ENCODE peak calls at places on chromosomes 3 and 15, in six cellular contexts. U is transverse colon; M is esophagus squamous epithelium; K is stomach; Z is CD8-positive, alpha-beta T cell; D is heart left ventricle. J is an unnamed sample.

GRCh38 chr3:98994128-98994762 is 92.8 kb upstream of the DCBLD2 start:
- DNase-seq in K (no peak), D (no peak), U (no peak), Z (no peak), M (no peak), J (no peak)

GRCh38 chr3:64460877-64461276 is 226.9 kb downstream of the ADAMTS9 start:
- DNase-seq in M (no peak), Z (no peak), K (no peak), D (no peak), U (no peak), J (no peak)

GRCh38 chr15:97684249-97684648 is 276.3 kb upstream of the ARRDC4 start:
- DNase-seq in D (no peak), U (no peak), Z (no peak), K (no peak), M (no peak), J (no peak)

GRCh38 chr15:40747685-40748631 is 7.1 kb downstream of the RMDN3 start:
- DNase-seq in U (no peak), K (no peak), D (no peak), M (no peak), Z (no peak), J (no peak)

GRCh38 chr15:36429707-36430106 is 149.7 kb upstream of the CDIN1 start:
- DNase-seq in M (no peak), D (no peak), Z (no peak), U (no peak), K (no peak), J (no peak)

GRCh38 chr15:43974852-43975251 is 148.1 kb downstream of the WDR76 start:
- DNase-seq in D (no peak), M (no peak), U (no peak), Z (no peak), K (no peak), J (no peak)

GRCh38 chr3:101509811-101510210 is 3.2 kb downstream of the SENP7 start:
- DNase-seq in U (no peak), M (no peak), K (no peak), D (no peak), Z (no peak), J (no peak)

GRCh38 chr3:193791041-193792032 is 198.3 kb downstream of the OPA1 start:
- DNase-seq in M (no peak), Z (no peak), K (peak; percentile 60), D (no peak), U (no peak), J (no peak)

GRCh38 chr15:61118885-61119284 is 110.2 kb downstream of the RORA start:
- DNase-seq in K (no peak), M (no peak), Z (no peak), D (no peak), U (no peak), J (no peak)

GRCh38 chr3:43327184-43327950 is 41.0 kb downstream of the SNRK start:
- DNase-seq in M (no peak), U (no peak), Z (no peak), K (no peak), D (no peak), J (no peak)

GRCh38 chr3:152656207-152657001 is 178.5 kb upstream of the P2RY1 start:
- DNase-seq in D (no peak), K (no peak), U (no peak), M (no peak), Z (no peak), J (no peak)

GRCh38 chr3:182789371-182789770 is 3.9 kb upstream of the ATP11B start:
- DNase-seq in D (no peak), U (no peak), Z (no peak), M (no peak), K (no peak), J (no peak)

GRCh38 chr3:78825858-78826215 is 942.0 kb downstream of the ROBO1 start:
- DNase-seq in U (no peak), Z (no peak), D (no peak), M (no peak), K (no peak), J (no peak)

GRCh38 chr3:16374047-16375019 is 109.3 kb downstream of the OXNAD1 start:
- DNase-seq in D (no peak), U (no peak), K (no peak), Z (peak; percentile 16), M (no peak), J (peak; percentile 23)

GRCh38 chr3:32467333-32468070 is 35.1 kb downstream of the CMTM6 start:
- DNase-seq in D (peak; percentile 59), M (no peak), Z (peak; percentile 71), K (peak; percentile 86), U (peak; percentile 80), J (peak; percentile 68)

GRCh38 chr3:113898892-113899291 is 48.9 kb upstream of the ZDHHC23 start:
- DNase-seq in U (no peak), Z (no peak), K (no peak), D (no peak), M (no peak), J (no peak)

DNA sequence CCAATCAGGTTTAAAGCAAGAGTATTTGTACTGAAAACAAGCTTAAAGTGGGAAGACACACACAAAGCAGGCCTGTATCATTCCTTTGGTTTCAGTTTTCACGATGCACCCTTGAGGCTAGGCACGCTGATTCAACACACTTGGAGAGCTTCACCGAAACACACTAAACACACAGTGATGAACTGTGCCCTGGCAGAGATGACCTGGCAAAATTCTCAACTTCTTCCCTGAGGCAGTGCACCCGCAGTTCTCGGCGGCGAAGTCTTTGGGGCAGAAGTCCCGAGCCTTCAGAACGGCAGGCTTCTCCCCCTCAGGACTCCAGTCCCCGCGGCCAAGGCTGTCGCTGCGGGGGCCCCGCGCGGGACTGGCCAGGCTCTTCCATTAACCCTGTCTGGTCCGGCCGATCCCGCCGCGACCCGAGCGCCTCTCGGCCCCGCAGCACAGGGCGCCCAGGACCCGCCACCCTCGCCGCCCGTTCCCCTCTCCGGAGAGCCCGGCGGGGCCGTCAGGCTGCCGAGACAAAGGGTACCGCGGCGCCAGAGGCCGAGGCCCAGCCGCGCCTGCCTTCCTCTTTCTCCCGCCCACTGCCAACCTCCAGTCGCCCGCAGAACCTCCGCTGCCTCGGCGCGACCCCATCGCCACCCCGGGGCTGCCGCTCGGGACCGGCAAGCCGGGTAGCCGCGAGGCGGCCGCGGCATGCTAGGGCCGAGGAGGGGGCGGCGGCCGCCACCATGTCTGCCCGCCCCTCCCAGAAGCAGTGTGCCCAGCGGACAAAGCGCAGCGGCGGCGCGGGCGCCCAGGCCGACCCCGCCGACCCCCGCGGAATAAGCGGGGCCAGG is 780 bp downstream of the GABPB1 start:
- DNase-seq in D (peak; percentile 46), M (peak; percentile 7), Z (peak; percentile 35), U (peak; percentile 67), K (peak; percentile 53), J (peak; percentile 25)
- H3K4me1 ChIP-seq in D (peaks cover 68% of the 10 kb centered on the region), M (peaks cover 30% of the 10 kb centered on the region), Z (peaks cover 44% of the 10 kb centered on the region), U (peaks cover 12% of the 10 kb centered on the region), K (peaks cover 48% of the 10 kb centered on the region), J (peaks cover 52% of the 10 kb centered on the region)

GRCh38 chr3:111534701-111535100 is 7.3 kb upstream of the CD96 start:
- DNase-seq in M (no peak), D (no peak), Z (no peak), K (no peak), U (no peak), J (no peak)
- H3K27ac ChIP-seq in M (no peak overlapping the region), D (no peak overlapping the region), Z (no peak overlapping the region), K (no peak overlapping the region), U (no peak overlapping the region), J (no peak overlapping the region)

DNA sequence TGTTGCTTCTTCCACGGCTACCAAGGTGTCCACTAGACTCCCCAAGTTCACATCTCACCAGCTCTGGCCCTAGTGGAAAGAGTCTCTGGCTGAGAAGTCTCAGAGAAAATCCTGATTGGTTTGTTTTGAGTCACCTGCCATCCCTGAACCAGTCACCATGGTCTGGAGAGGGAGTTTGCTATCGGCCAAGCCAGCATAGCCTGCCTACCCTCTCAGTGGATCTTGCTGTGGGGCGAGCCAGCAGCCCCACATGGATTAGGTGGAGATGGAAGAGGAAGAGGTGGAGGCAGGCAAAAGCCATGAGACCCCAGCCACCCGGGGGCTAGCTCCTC is 48.1 kb upstream of the FLNB start:
- DNase-seq in K (no peak), D (no peak), U (no peak), Z (no peak), M (no peak), J (no peak)
- H3K4me3 ChIP-seq in K (no peak overlapping the region), D (no peak overlapping the region), U (no peak overlapping the region), Z (no peak overlapping the region), M (peak overlapping the region; percentile 47), J (no peak overlapping the region)

GRCh38 chr3:129620828-129621605 is 14.5 kb upstream of the PLXND1 start:
- DNase-seq in Z (no peak), M (no peak), U (no peak), D (no peak), K (no peak), J (peak; percentile 28)

GRCh38 chr3:129622933-129623332 is 16.5 kb upstream of the PLXND1 start:
- DNase-seq in Z (no peak), U (no peak), D (no peak), K (no peak), M (no peak), J (no peak)

GRCh38 chr3:129623447-129624118 is 17.1 kb upstream of the PLXND1 start:
- DNase-seq in Z (no peak), M (no peak), D (peak; percentile 90), K (peak; percentile 80), U (peak; percentile 69), J (no peak)

GRCh38 chr3:129622418-129622872 is 16.0 kb upstream of the PLXND1 start:
- DNase-seq in Z (no peak), D (peak; percentile 53), M (no peak), U (no peak), K (no peak), J (no peak)

GRCh38 chr3:129621626-129622417 is 15.3 kb upstream of the PLXND1 start:
- DNase-seq in K (no peak), Z (no peak), M (no peak), D (peak; percentile 72), U (no peak), J (peak; percentile 20)
- H3K4me1 ChIP-seq in K (peaks cover 44% of the 10 kb centered on the region), Z (peaks cover 6% of the 10 kb centered on the region), M (peaks cover 54% of the 10 kb centered on the region), D (peaks cover 99% of the 10 kb centered on the region), U (peaks cover 22% of the 10 kb centered on the region), J (peaks cover 10% of the 10 kb centered on the region)

GRCh38 chr3:181707980-181708379 is 3.7 kb upstream of the SOX2 start:
- DNase-seq in U (no peak), Z (no peak), K (no peak), M (no peak), D (no peak), J (no peak)
- H3K27ac ChIP-seq in U (no peak overlapping the region), Z (no peak overlapping the region), K (no peak overlapping the region), M (no peak overlapping the region), D (no peak overlapping the region), J (no peak overlapping the region)

DNA sequence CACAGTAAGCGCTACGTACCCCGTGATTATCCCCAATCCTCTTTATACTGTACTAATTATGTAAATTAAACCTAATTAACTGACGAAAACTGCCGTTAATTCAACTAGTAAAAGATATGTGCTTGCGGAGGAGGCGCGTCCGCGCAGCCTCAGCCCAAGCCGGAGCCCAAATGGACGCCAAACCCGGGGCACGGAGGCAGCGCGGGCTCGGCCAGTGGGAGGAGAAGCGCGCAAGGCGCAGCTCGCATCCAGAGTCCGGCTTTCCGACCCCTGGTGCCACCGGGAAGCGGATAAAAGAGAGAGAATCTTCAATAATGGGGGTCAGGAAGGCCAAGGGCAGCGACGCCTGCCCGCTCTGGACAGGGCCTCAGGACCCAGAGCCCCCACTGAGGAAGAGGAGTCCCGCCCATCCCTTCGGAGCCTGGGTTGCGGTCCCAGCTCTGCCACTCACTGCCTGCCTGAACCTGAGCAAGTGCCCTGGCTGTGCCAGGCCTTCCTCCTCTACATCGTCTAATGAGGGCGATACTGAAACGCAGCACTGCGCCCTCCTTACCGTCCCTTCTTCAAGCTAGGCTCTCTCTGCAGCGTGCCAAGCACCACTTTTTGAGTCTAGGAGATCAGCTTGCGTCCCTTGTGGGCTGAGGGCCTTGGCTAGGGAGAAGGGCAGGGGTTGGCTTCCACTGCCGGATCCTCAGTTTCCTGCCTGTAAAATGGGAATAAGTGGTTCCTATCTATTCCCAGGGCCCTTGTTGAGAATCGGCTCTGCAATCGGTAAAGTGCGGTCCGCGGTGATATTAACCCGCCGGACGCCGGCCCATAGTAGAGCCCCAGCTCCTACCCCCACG is 4.9 kb upstream of the SKOR1 start:
- DNase-seq in K (no peak), Z (no peak), U (no peak), M (no peak), D (no peak), J (no peak)
- H3K4me3 ChIP-seq in K (no peak overlapping the region), Z (no peak overlapping the region), U (no peak overlapping the region), M (no peak overlapping the region), D (no peak overlapping the region), J (no peak overlapping the region)

J was measured in CD8-positive, alpha-beta memory T cell.